ENCODE peak calls at places on chromosomes 1 and 21, in six cellular contexts. O, Z, P, C, D and F are unnamed samples.

GRCh38 chr1:68795956-68796355 is 299.1 kb upstream of the DEPDC1 start:
- DNase-seq in O (no peak), Z (peak), P (no peak), C (no peak), D (no peak), F (peak)

GRCh38 chr1:245751111-245751510 is 596.3 kb downstream of the KIF26B start:
- DNase-seq in O (no peak), Z (peak), P (peak), C (no peak), D (peak), F (peak)

GRCh38 chr21:28337319-28337718 is 655.4 kb downstream of the LTN1 start:
- DNase-seq in O (no peak), Z (peak), P (peak), C (peak), D (peak), F (peak)

GRCh38 chr1:85461216-85461945 is 3.6 kb downstream of the DDAH1 start:
- DNase-seq in O (no peak), Z (no peak), P (no peak), C (no peak), D (no peak), F (no peak)

GRCh38 chr1:19208710-19209438 is 1.2 kb downstream of the UBR4 start:
- DNase-seq in O (no peak), Z (peak), P (peak), C (no peak), D (peak), F (peak)

GRCh38 chr1:50735443-50735842 is 224.6 kb downstream of the FAF1 start:
- DNase-seq in O (no peak), Z (peak), P (peak), C (peak), D (peak), F (peak)

GRCh38 chr1:173016409-173016808 is 34.3 kb downstream of the TNFSF18 start:
- DNase-seq in O (no peak), Z (no peak), P (no peak), C (no peak), D (no peak), F (no peak)

GRCh38 chr1:217078010-217078704 is 354.9 kb upstream of the ESRRG start:
- DNase-seq in O (no peak), Z (peak), P (peak), C (no peak), D (no peak), F (peak)

GRCh38 chr21:36910581-36911307 is 55.7 kb downstream of the HLCS start:
- DNase-seq in O (no peak), Z (peak), P (peak), C (peak), D (peak), F (peak)

GRCh38 chr1:107935396-107936064 is 29.4 kb downstream of the VAV3 start:
- DNase-seq in O (no peak), Z (no peak), P (no peak), C (no peak), D (no peak), F (no peak)
- H3K4me3 ChIP-seq in O (no peak), Z (no peak), P (no peak), C (no peak), D (no peak), F (no peak)

GRCh38 chr1:70354332-70355110 is at the start of gene ANKRD13C:
- DNase-seq in O (peak), Z (peak), P (peak), C (peak), D (peak), F (peak)
- TF ChIP-seq CTCF in O (no peak), Z (no peak), P (no peak), C (no peak), D (no peak), F (no peak)

GRCh38 chr1:45608475-45609156 is 15.2 kb downstream of the CCDC17 start:
- DNase-seq in O (no peak), Z (no peak), P (no peak), C (no peak), D (no peak), F (no peak)
- H3K4me3 ChIP-seq in O (no peak), Z (no peak), P (no peak), C (no peak), D (no peak), F (no peak)

GRCh38 chr1:116211294-116211693 is 100.1 kb downstream of the MAB21L3 start:
- DNase-seq in O (no peak), Z (no peak), P (no peak), C (no peak), D (no peak), F (no peak)
- TF ChIP-seq CTCF in O (no peak), Z (no peak), P (no peak), C (no peak), D (no peak), F (no peak)

GRCh38 chr1:226653311-226653921 is 85.7 kb downstream of the ITPKB start:
- DNase-seq in O (peak), Z (no peak), P (no peak), C (no peak), D (no peak), F (no peak)
- H3K4me3 ChIP-seq in O (no peak), Z (no peak), P (no peak), C (no peak), D (no peak), F (no peak)

DNA sequence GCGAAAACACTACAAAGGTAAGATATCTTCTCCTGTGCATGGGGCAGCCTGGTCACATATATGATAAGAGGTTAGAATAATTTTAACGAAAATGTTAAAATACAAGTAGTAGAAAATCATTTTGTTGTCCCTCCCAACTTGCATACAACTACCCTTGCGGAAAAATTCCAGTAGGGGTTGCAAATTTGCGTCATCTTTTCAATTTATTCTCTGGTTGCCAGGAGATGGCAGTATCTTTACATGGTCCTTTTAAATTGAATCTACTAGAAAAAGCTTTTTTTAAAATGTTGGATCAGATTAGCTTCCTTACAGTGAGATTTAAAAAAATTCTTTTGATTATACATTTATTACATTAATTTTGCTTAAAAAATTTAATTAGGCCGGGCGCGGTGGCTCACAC is 10.9 kb downstream of the S100PBP start:
- DNase-seq in O (no peak), Z (peak), P (peak), C (peak), D (no peak), F (peak)
- TF ChIP-seq CTCF in O (no peak), Z (no peak), P (peak), C (peak), D (no peak), F (peak)

DNA sequence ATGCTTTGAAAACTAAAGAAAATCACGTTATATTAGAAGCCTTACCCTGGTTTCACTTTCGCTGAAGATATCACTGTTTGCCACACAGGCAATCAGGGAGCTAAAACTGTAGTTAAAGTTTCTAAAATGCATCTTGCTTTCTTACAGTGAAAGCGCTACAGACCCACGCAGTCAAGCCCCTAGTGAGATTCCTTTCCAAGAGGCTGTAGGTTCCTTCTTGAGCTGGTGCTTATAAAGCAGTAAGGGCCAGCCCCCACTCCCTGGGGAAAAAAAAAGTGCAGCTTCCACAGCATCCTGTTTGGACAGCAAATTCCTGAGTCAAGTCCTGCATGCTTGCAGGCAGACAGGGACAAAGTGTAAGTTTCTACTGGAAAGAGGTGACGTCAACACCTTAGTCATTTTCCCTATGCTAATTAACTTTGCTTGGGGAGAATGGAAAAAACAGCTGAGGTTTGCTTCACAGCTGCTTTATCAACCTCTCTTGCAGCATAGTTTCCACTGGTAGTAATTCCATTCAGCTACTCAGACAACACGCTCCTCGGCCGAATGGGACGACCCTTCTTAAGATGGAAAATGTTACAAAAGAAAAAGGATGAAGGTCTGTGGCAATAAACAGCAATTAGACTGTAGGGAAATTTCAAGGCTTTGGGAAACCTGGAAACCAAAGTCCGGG is 14.7 kb upstream of the KCNE1 start:
- DNase-seq in O (no peak), Z (peak), P (peak), C (peak), D (peak), F (peak)
- H3K4me3 ChIP-seq in O (peak), Z (peak), P (peak), C (peak), D (peak), F (peak)